ENCODE peak calls at places on chromosome 2, in seven cellular contexts. U is dorsolateral prefrontal cortex, T is tibial artery, E is choroid plexus epithelial cell, X is adrenal gland, S is osteocyte, H is MM.1S. Z is an unnamed sample.

GRCh38 chr2:166361351-166362153 is 14.2 kb downstream of the SCN9A start:
- DNase-seq in H (peak; percentile 62), T (no peak), S (no peak), U (no peak), X (no peak), E (peak; percentile 76), Z (no peak)

GRCh38 chr2:16952368-16952767 is 286.7 kb upstream of the CYRIA start:
- DNase-seq in S (no peak), E (no peak), U (no peak), T (no peak), H (peak; percentile 4), X (no peak), Z (no peak)

GRCh38 chr2:64143154-64144056 is 815 bp downstream of the PELI1 start:
- DNase-seq in S (no peak), H (peak; percentile 37), E (peak; percentile 52), U (peak; percentile 53), T (no peak), X (peak; percentile 31), Z (peak; percentile 66)

GRCh38 chr2:111918383-111918806 is 20.0 kb downstream of the MERTK start:
- DNase-seq in E (peak; percentile 83), X (no peak), U (no peak), S (no peak), H (peak; percentile 28), T (no peak), Z (peak; percentile 65)

GRCh38 chr2:170822292-170822884 is 5.7 kb downstream of the GAD1 start:
- DNase-seq in H (no peak), E (no peak), X (no peak), U (no peak), S (no peak), T (no peak), Z (no peak)

GRCh38 chr2:156864230-156864629 is 393.3 kb upstream of the GALNT5 start:
- DNase-seq in E (peak; percentile 8), H (no peak), S (no peak), T (no peak), U (no peak), X (no peak), Z (no peak)

GRCh38 chr2:233029321-233029720 is 3.2 kb upstream of the NEU2 start:
- DNase-seq in U (no peak), T (no peak), E (no peak), X (no peak), H (no peak), S (no peak), Z (no peak)

GRCh38 chr2:209425082-209426071 is 1.5 kb downstream of the MAP2 start:
- DNase-seq in T (no peak), H (peak; percentile 74), S (no peak), X (peak; percentile 31), E (peak; percentile 80), U (peak; percentile 38), Z (no peak)

GRCh38 chr2:230797515-230798495 is 66.9 kb upstream of the ITM2C start:
- DNase-seq in T (no peak), X (no peak), H (no peak), U (no peak), E (peak; percentile 51), S (no peak), Z (no peak)

GRCh38 chr2:109415460-109416004 is 198.2 kb downstream of the SEPTIN10 start:
- DNase-seq in H (no peak), T (no peak), E (no peak), S (no peak), X (no peak), U (no peak), Z (no peak)

GRCh38 chr2:16126969-16127940 is 186.9 kb downstream of the MYCN start:
- DNase-seq in S (peak; percentile 44), X (no peak), E (no peak), T (no peak), U (no peak), H (no peak), Z (no peak)

GRCh38 chr2:65256088-65256487 is 28.5 kb downstream of the ACTR2 start:
- DNase-seq in S (no peak), H (no peak), U (no peak), E (peak; percentile 22), X (no peak), T (no peak), Z (no peak)

GRCh38 chr2:41716497-41716896 is 331.3 kb upstream of the PKDCC start:
- DNase-seq in U (no peak), T (no peak), E (no peak), S (no peak), H (no peak), X (no peak), Z (no peak)

GRCh38 chr2:191844706-191845105 is 2.2 kb downstream of the CAVIN2 start:
- DNase-seq in X (no peak), E (peak; percentile 14), H (no peak), U (no peak), S (no peak), T (no peak), Z (no peak)

GRCh38 chr2:238914648-238915015 is 66.7 kb downstream of the TWIST2 start:
- DNase-seq in E (peak; percentile 54), H (no peak), T (peak; percentile 50), U (no peak), X (no peak), S (no peak), Z (no peak)

GRCh38 chr2:216388046-216388884 is 16.0 kb upstream of the MARCHF4 start:
- DNase-seq in S (no peak), E (no peak), T (no peak), H (no peak), X (no peak), U (no peak), Z (no peak)

GRCh38 chr2:115160523-115161521 is 718.4 kb downstream of the DPP10 start:
- DNase-seq in T (no peak), S (no peak), X (peak; percentile 63), H (peak; percentile 65), E (no peak), U (no peak), Z (peak; percentile 57)

GRCh38 chr2:85714841-85715240 is 20.7 kb downstream of the GNLY start:
- DNase-seq in T (no peak), S (no peak), U (no peak), X (no peak), H (no peak), E (no peak), Z (no peak)

GRCh38 chr2:101329026-101329425 is 20.5 kb upstream of the RNF149 start:
- DNase-seq in X (no peak), E (no peak), S (no peak), T (no peak), H (no peak), U (no peak), Z (no peak)

GRCh38 chr2:66675596-66675995 is 240.7 kb downstream of the MEIS1 start:
- DNase-seq in S (no peak), X (no peak), H (no peak), U (no peak), E (no peak), T (no peak), Z (no peak)

GRCh38 chr2:207230261-207231105 is 64.7 kb upstream of the KLF7 start:
- DNase-seq in S (no peak), X (peak; percentile 54), U (no peak), E (no peak), T (no peak), H (peak; percentile 15), Z (no peak)

GRCh38 chr2:27973592-27973991 is 83.1 kb downstream of the BABAM2 start:
- DNase-seq in T (no peak), S (no peak), X (no peak), U (no peak), E (peak; percentile 66), H (no peak), Z (no peak)

GRCh38 chr2:62382757-62383156 is 123.2 kb downstream of the TMEM17 start:
- DNase-seq in E (peak; percentile 76), X (no peak), U (no peak), H (peak; percentile 94), S (no peak), T (no peak), Z (no peak)

GRCh38 chr2:43106767-43107527 is 119.5 kb downstream of the ZFP36L2 start:
- DNase-seq in E (no peak), T (peak; percentile 70), S (no peak), H (no peak), X (no peak), U (no peak), Z (no peak)

GRCh38 chr2:146952691-146953090 is 892.1 kb upstream of the ACVR2A start:
- DNase-seq in S (no peak), X (no peak), U (no peak), T (no peak), H (no peak), E (peak; percentile 38), Z (no peak)

DNA sequence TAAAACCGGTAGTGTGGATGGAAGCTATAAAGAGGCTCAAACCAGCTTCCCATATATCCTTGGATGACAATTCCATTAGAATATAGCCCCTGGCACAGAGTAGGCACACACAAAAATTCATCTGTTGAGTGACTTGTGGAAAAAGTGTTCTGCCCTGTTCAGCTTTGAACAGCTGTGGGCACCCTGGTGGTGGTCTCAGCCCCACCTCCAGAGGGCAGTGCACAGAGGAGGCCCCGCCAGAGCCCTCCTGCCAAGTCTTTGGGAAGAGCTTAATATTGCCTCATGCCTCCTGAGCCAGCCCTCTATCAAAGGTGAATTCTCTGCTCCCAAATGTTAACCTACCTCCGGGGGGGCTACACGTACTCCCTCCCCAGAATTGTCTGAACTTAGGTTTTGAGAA is 30.4 kb downstream of the EPAS1 start:
- DNase-seq in T (no peak), S (no peak), U (no peak), E (no peak), H (no peak), X (no peak), Z (no peak)
- TF ChIP-seq CTCF in T (no peak), S (peak; percentile 13), U (no peak), E (peak; percentile 42), H (peak; percentile 10), X (no peak), Z (no peak)

GRCh38 chr2:9782197-9782719 is 61.0 kb upstream of the TAF1B start:
- DNase-seq in H (no peak), T (peak; percentile 29), X (no peak), U (no peak), S (no peak), E (no peak), Z (no peak)
- TF ChIP-seq CTCF in H (no peak), T (no peak), X (no peak), U (no peak), S (peak; percentile 22), E (no peak), Z (no peak)

DNA sequence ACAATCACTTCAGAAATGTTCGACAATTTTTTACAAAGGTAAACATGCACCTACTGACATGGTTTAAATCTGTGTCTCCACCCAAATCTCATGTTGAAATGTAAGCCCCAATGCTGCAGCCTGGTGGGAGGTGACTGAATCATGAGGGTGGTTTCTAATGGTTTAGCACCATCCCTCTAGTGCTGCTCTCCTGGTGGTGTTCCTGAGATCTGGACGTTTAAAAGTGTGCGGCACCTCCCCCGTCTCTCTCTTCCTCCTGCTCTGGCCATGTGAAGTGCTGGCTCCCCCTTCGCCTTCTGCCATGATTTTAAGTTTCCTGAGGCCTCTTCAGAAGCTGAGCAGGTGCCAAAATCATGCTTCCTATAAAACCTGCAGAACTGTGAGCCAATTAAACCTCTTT is 28.3 kb downstream of the MAP3K2 start:
- DNase-seq in E (no peak), S (no peak), X (no peak), U (no peak), T (no peak), H (no peak), Z (no peak)
- TF ChIP-seq CTCF in E (no peak), S (no peak), X (no peak), U (no peak), T (no peak), H (no peak), Z (no peak)

DNA sequence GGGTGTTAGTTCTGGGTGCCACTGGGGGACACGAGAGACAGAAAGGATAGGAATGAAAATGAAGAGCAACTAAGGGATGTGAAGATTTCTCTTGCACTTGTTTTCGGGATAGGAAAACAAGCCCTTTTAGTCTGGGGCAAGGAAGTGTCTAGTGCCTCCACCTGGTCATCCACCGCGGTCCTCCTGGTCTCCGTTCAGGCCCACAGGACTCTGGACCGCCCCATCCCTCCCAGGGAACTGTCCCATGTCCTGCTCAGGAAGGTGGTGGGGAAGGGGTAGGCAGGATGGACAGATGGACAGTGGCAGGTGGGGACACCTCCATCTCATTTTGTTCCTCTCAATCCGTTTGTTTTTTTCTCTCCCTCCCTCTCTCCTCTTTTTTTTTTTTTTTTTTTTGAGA is 45.9 kb downstream of the AGAP1 start:
- DNase-seq in E (no peak), U (peak; percentile 33), H (no peak), S (no peak), X (no peak), T (no peak), Z (no peak)
- TF ChIP-seq CTCF in E (no peak), U (no peak), H (no peak), S (no peak), X (no peak), T (no peak), Z (no peak)